ENCODE peak calls at places on chromosome 5, in ten cellular contexts. S is PC-3; F is effector CD8-positive, alpha-beta T cell; M is stimulated activated CD4-positive, alpha-beta T cell treated with anti-CD3 and anti-CD28 coated beads, Interleukin-15, amount 100 ng/mL, for 24 hours; O is astrocyte of the spinal cord; L is A549; V is AG08396; I is activated T-cell treated with anti-CD3 and anti-CD28 coated beads for 24 hours; C is myocyte; D is mesendoderm. Y is an unnamed sample.

GRCh38 chr5:180673371-180674252 is 24.2 kb upstream of the FLT4 start:
- DNase-seq in S (no peak), F (no peak), M (no peak), O (no peak), L (no peak), V (no peak), I (no peak), C (no peak), D (peak; percentile 44), Y (no peak)

GRCh38 chr5:22852807-22853670 is at the start of gene CDH12:
- DNase-seq in S (peak; percentile 25), F (no peak), M (peak; percentile 5), O (peak; percentile 1), L (no peak), V (no peak), I (no peak), C (no peak), D (peak; percentile 73), Y (no peak)

GRCh38 chr5:159104058-159104651 is 4.4 kb upstream of the EBF1 start:
- DNase-seq in S (peak; percentile 25), F (no peak), M (no peak), O (no peak), L (peak; percentile 62), V (no peak), I (no peak), C (no peak), D (peak; percentile 74), Y (no peak)

GRCh38 chr5:73963021-73963420 is 337.0 kb downstream of the ARHGEF28 start:
- DNase-seq in S (peak; percentile 6), F (no peak), M (no peak), O (no peak), L (no peak), V (no peak), I (no peak), C (peak; percentile 88), D (no peak), Y (no peak)

GRCh38 chr5:1945606-1946005 is 62.9 kb upstream of the IRX4 start:
- DNase-seq in S (no peak), F (no peak), M (no peak), O (no peak), L (no peak), V (no peak), I (no peak), C (no peak), D (no peak), Y (no peak)

GRCh38 chr5:45508155-45508554 is 188.0 kb downstream of the HCN1 start:
- DNase-seq in S (no peak), F (no peak), M (no peak), O (no peak), L (no peak), V (no peak), I (no peak), C (peak; percentile 5), D (no peak), Y (no peak)

GRCh38 chr5:96931605-96932004 is 4.3 kb upstream of the LNPEP start:
- DNase-seq in S (no peak), F (no peak), M (no peak), O (no peak), L (no peak), V (no peak), I (no peak), C (no peak), D (no peak), Y (no peak)

GRCh38 chr5:43685271-43685950 is 82.4 kb downstream of the NNT start:
- DNase-seq in S (no peak), F (no peak), M (no peak), O (peak; percentile 74), L (no peak), V (no peak), I (no peak), C (no peak), D (no peak), Y (no peak)

GRCh38 chr5:156020650-156021049 is 306.3 kb upstream of the SGCD start:
- DNase-seq in S (no peak), F (no peak), M (no peak), O (no peak), L (no peak), V (no peak), I (no peak), C (no peak), D (no peak), Y (no peak)

GRCh38 chr5:54655266-54655665 is 137.7 kb downstream of the SNX18 start:
- DNase-seq in S (no peak), F (no peak), M (no peak), O (no peak), L (no peak), V (no peak), I (no peak), C (no peak), D (no peak), Y (no peak)

GRCh38 chr5:35046754-35047153 is 995 bp downstream of the AGXT2 start:
- DNase-seq in S (peak; percentile 94), F (no peak), M (no peak), O (peak; percentile 94), L (no peak), V (peak; percentile 69), I (no peak), C (no peak), D (no peak), Y (peak; percentile 5)

GRCh38 chr5:143133721-143134120 is 269.8 kb downstream of the NR3C1 start:
- DNase-seq in S (no peak), F (no peak), M (no peak), O (no peak), L (no peak), V (no peak), I (no peak), C (peak; percentile 66), D (no peak), Y (no peak)

GRCh38 chr5:179167871-179168451 is 107.8 kb downstream of the ZNF354C start:
- DNase-seq in S (no peak), F (no peak), M (no peak), O (no peak), L (no peak), V (no peak), I (no peak), C (peak; percentile 48), D (no peak), Y (no peak)

GRCh38 chr5:1235838-1236237 is 10.7 kb downstream of the SLC6A18 start:
- DNase-seq in S (no peak), F (no peak), M (no peak), O (no peak), L (no peak), V (no peak), I (no peak), C (no peak), D (no peak), Y (no peak)

GRCh38 chr5:150763023-150763793 is 4.4 kb upstream of the DCTN4 start:
- DNase-seq in S (peak; percentile 58), F (no peak), M (no peak), O (peak; percentile 53), L (peak; percentile 19), V (no peak), I (no peak), C (peak; percentile 59), D (no peak), Y (no peak)

GRCh38 chr5:53917095-53917494 is 356.7 kb downstream of the NDUFS4 start:
- DNase-seq in S (peak; percentile 25), F (no peak), M (no peak), O (peak; percentile 20), L (peak; percentile 18), V (peak; percentile 33), I (no peak), C (no peak), D (peak; percentile 67), Y (no peak)

GRCh38 chr5:169650701-169651331 is 13.7 kb downstream of the DOCK2 start:
- DNase-seq in S (peak; percentile 70), F (no peak), M (peak; percentile 36), O (peak; percentile 50), L (peak; percentile 29), V (peak; percentile 37), I (no peak), C (no peak), D (no peak), Y (no peak)

GRCh38 chr5:120017523-120017922 is 388.2 kb downstream of the FAM170A start:
- DNase-seq in S (no peak), F (no peak), M (no peak), O (no peak), L (no peak), V (no peak), I (no peak), C (no peak), D (no peak), Y (no peak)

GRCh38 chr5:1488882-1489680 is 34.7 kb downstream of the LPCAT1 start:
- DNase-seq in S (peak; percentile 69), F (no peak), M (peak; percentile 66), O (peak; percentile 72), L (no peak), V (peak; percentile 93), I (peak; percentile 28), C (peak; percentile 44), D (no peak), Y (peak; percentile 23)

GRCh38 chr5:14357441-14357840 is 214.3 kb downstream of the TRIO start:
- DNase-seq in S (no peak), F (no peak), M (no peak), O (no peak), L (no peak), V (no peak), I (no peak), C (no peak), D (no peak), Y (no peak)

GRCh38 chr5:23730023-23730422 is 222.6 kb downstream of the PRDM9 start:
- DNase-seq in S (no peak), F (no peak), M (no peak), O (no peak), L (no peak), V (no peak), I (no peak), C (no peak), D (peak; percentile 91), Y (no peak)

GRCh38 chr5:162703914-162704313 is 636.3 kb downstream of the GABRG2 start:
- DNase-seq in S (no peak), F (no peak), M (no peak), O (no peak), L (no peak), V (no peak), I (no peak), C (no peak), D (peak; percentile 35), Y (no peak)

GRCh38 chr5:118548761-118549160 is 439.6 kb downstream of the DTWD2 start:
- DNase-seq in S (peak; percentile 1), F (no peak), M (no peak), O (peak; percentile 52), L (no peak), V (peak; percentile 11), I (no peak), C (no peak), D (no peak), Y (no peak)

GRCh38 chr5:173643964-173644363 is 27.5 kb upstream of the BOD1 start:
- DNase-seq in S (no peak), F (no peak), M (peak; percentile 9), O (no peak), L (no peak), V (no peak), I (no peak), C (peak; percentile 60), D (peak; percentile 77), Y (no peak)

GRCh38 chr5:146731909-146732659 is 146.5 kb downstream of the PPP2R2B start:
- DNase-seq in S (peak; percentile 95), F (no peak), M (no peak), O (peak; percentile 94), L (peak; percentile 60), V (peak; percentile 18), I (no peak), C (peak; percentile 27), D (peak; percentile 81), Y (no peak)

GRCh38 chr5:143401846-143402463 is 1.5 kb downstream of the NR3C1 start:
- DNase-seq in S (peak; percentile 21), F (no peak), M (peak; percentile 15), O (peak; percentile 20), L (peak; percentile 70), V (peak; percentile 9), I (no peak), C (peak; percentile 29), D (peak; percentile 59), Y (no peak)

GRCh38 chr5:159209438-159210305 is at the start of gene RNF145:
- DNase-seq in S (peak; percentile 72), F (peak; percentile 91), M (peak; percentile 96), O (peak; percentile 81), L (peak; percentile 86), V (peak; percentile 97), I (peak; percentile 89), C (peak; percentile 86), D (peak; percentile 81), Y (peak; percentile 81)

GRCh38 chr5:14745188-14745563 is 80.7 kb downstream of the OTULIN start:
- DNase-seq in S (no peak), F (no peak), M (no peak), O (no peak), L (no peak), V (no peak), I (no peak), C (no peak), D (no peak), Y (no peak)

Y was measured in GOT3.